ENCODE peak calls at places on chromosomes 11 and 22, in five cellular contexts. J is CD8-positive, alpha-beta T cell; O is IMR-90; S is pancreas; R is OCI-LY7. C is an unnamed sample.

GRCh38 chr11:111035746-111036145 is 209.8 kb upstream of the POU2AF2 start:
- DNase-seq in J (no peak), O (no peak), S (no peak), R (no peak), C (no peak)

GRCh38 chr11:119218141-119218878 is 12.2 kb downstream of the CBL start:
- DNase-seq in J (no peak), O (peak; percentile 99), S (no peak), R (no peak), C (no peak)

GRCh38 chr11:113132001-113132400 is 170.8 kb downstream of the NCAM1 start:
- DNase-seq in J (no peak), O (no peak), S (no peak), R (no peak), C (no peak)

GRCh38 chr11:68929706-68930605 is 26.3 kb downstream of the IGHMBP2 start:
- DNase-seq in J (no peak), O (no peak), S (no peak), R (no peak), C (no peak)

GRCh38 chr11:72594493-72595291 is 79.5 kb downstream of the PDE2A start:
- DNase-seq in J (no peak), O (no peak), S (no peak), R (no peak), C (no peak)

GRCh38 chr22:33400891-33401290 is 342.7 kb upstream of the SYN3 start:
- DNase-seq in J (no peak), O (no peak), S (no peak), R (no peak), C (no peak)

GRCh38 chr22:50656122-50657070 is 16.2 kb upstream of the SHANK3 start:
- DNase-seq in J (no peak), O (peak; percentile 61), S (no peak), R (no peak), C (no peak)

GRCh38 chr11:12556788-12557384 is 117.3 kb upstream of the TEAD1 start:
- DNase-seq in J (no peak), O (peak; percentile 96), S (no peak), R (no peak), C (no peak)

GRCh38 chr11:20013346-20014066 is 146.8 kb downstream of the DBX1 start:
- DNase-seq in J (no peak), O (peak; percentile 39), S (no peak), R (no peak), C (no peak)

GRCh38 chr11:93895106-93895862 is 44.9 kb upstream of the VSTM5 start:
- DNase-seq in J (no peak), O (peak; percentile 82), S (no peak), R (peak; percentile 35), C (no peak)

GRCh38 chr11:57464343-57465181 is 4.2 kb downstream of the RTN4RL2 start:
- DNase-seq in J (no peak), O (peak; percentile 41), S (no peak), R (no peak), C (peak; percentile 78)

GRCh38 chr11:62217191-62217748 is 8.8 kb downstream of the SCGB2A1 start:
- DNase-seq in J (no peak), O (no peak), S (no peak), R (peak; percentile 42), C (peak; percentile 14)

GRCh38 chr22:18115844-18116480 is 5.4 kb downstream of the TUBA8 start:
- DNase-seq in J (no peak), O (no peak), S (no peak), R (no peak), C (no peak)

GRCh38 chr11:84420261-84420660 is 1134.1 kb upstream of the CCDC90B start:
- DNase-seq in J (no peak), O (no peak), S (no peak), R (no peak), C (no peak)

GRCh38 chr11:115720537-115721308 is 216.5 kb upstream of the CADM1 start:
- DNase-seq in J (no peak), O (no peak), S (no peak), R (no peak), C (no peak)

GRCh38 chr22:48345631-48346030 is 1482.0 kb downstream of the BRD1 start:
- DNase-seq in J (no peak), O (no peak), S (no peak), R (no peak), C (no peak)

GRCh38 chr22:36301851-36302250 is 48.9 kb downstream of the APOL1 start:
- DNase-seq in J (no peak), O (peak; percentile 97), S (no peak), R (no peak), C (no peak)

GRCh38 chr11:133277886-133278285 is 254.4 kb downstream of the OPCML start:
- DNase-seq in J (no peak), O (no peak), S (no peak), R (no peak), C (no peak)

GRCh38 chr11:19978668-19979518 is 181.4 kb downstream of the DBX1 start:
- DNase-seq in J (no peak), O (peak; percentile 90), S (no peak), R (no peak), C (no peak)

GRCh38 chr11:38543311-38543710 is 1945.3 kb upstream of the RAG2 start:
- DNase-seq in J (no peak), O (peak; percentile 41), S (no peak), R (no peak), C (no peak)

GRCh38 chr22:47205562-47205961 is 443.1 kb downstream of the TBC1D22A start:
- DNase-seq in J (no peak), O (no peak), S (peak; percentile 42), R (no peak), C (no peak)

GRCh38 chr11:22371188-22371587 is 33.0 kb downstream of the SLC17A6 start:
- DNase-seq in J (no peak), O (no peak), S (no peak), R (no peak), C (no peak)

GRCh38 chr11:74233683-74234082 is 62.6 kb downstream of the PPME1 start:
- DNase-seq in J (no peak), O (no peak), S (no peak), R (no peak), C (no peak)

GRCh38 chr11:30342736-30343166 is 19.8 kb downstream of the ARL14EP start:
- DNase-seq in J (no peak), O (no peak), S (no peak), R (peak; percentile 94), C (no peak)

GRCh38 chr11:280762-281485 is 2.7 kb downstream of the NLRP6 start:
- DNase-seq in J (peak; percentile 74), O (no peak), S (peak; percentile 79), R (no peak), C (no peak)

GRCh38 chr11:116439480-116439759 is 333.4 kb downstream of the BUD13 start:
- DNase-seq in J (no peak), O (no peak), S (no peak), R (no peak), C (no peak)

GRCh38 chr22:50569041-50569459 is 6.3 kb upstream of the SYCE3 start:
- DNase-seq in J (no peak), O (no peak), S (peak; percentile 76), R (no peak), C (no peak)

GRCh38 chr11:126284829-126285228 is 1.9 kb downstream of the TIRAP start:
- DNase-seq in J (peak; percentile 85), O (peak; percentile 96), S (no peak), R (peak; percentile 41), C (no peak)

GRCh38 chr22:47270463-47271135 is 508.1 kb downstream of the TBC1D22A start:
- DNase-seq in J (no peak), O (no peak), S (no peak), R (no peak), C (no peak)

GRCh38 chr11:43547411-43547718 is 133.2 kb upstream of the HSD17B12 start:
- DNase-seq in J (no peak), O (no peak), S (peak; percentile 68), R (no peak), C (no peak)

GRCh38 chr11:72001834-72002591 is 3.3 kb downstream of the IL18BP start:
- DNase-seq in J (no peak), O (no peak), S (no peak), R (no peak), C (no peak)

GRCh38 chr11:26953770-26954392 is 40.0 kb upstream of the FIBIN start:
- DNase-seq in J (no peak), O (peak; percentile 72), S (no peak), R (no peak), C (no peak)

GRCh38 chr22:32660292-32660691 is 141.2 kb upstream of the TIMP3 start:
- DNase-seq in J (peak; percentile 64), O (peak; percentile 70), S (peak; percentile 79), R (peak; percentile 66), C (peak; percentile 83)

GRCh38 chr11:17563248-17563647 is 16.2 kb downstream of the OTOG start:
- DNase-seq in J (no peak), O (no peak), S (no peak), R (no peak), C (no peak)

GRCh38 chr22:27794244-27794643 is 7.3 kb downstream of the MN1 start:
- DNase-seq in J (no peak), O (no peak), S (no peak), R (no peak), C (no peak)

GRCh38 chr11:58301576-58301975 is 33.5 kb upstream of the OR10W1 start:
- DNase-seq in J (no peak), O (peak; percentile 84), S (no peak), R (no peak), C (no peak)

GRCh38 chr11:2166091-2166851 is 5.3 kb upstream of the INS start:
- DNase-seq in J (peak; percentile 59), O (no peak), S (peak; percentile 75), R (no peak), C (no peak)
- H3K4me3 ChIP-seq in J (no peak overlapping the region), O (no peak overlapping the region), S (no peak overlapping the region), R (no peak overlapping the region), C (no peak overlapping the region)

GRCh38 chr22:39244496-39245129 is at the start of gene PDGFB:
- DNase-seq in J (no peak), O (no peak), S (peak; percentile 67), R (no peak), C (peak; percentile 46)
- H3K4me3 ChIP-seq in J (peak within 1 kb of the TSS; percentile 48), O (peak within 1 kb of the TSS; percentile 31), S (peak within 1 kb of the TSS; percentile 27), R (no peak within 1 kb of the TSS), C (no peak within 1 kb of the TSS)

DNA sequence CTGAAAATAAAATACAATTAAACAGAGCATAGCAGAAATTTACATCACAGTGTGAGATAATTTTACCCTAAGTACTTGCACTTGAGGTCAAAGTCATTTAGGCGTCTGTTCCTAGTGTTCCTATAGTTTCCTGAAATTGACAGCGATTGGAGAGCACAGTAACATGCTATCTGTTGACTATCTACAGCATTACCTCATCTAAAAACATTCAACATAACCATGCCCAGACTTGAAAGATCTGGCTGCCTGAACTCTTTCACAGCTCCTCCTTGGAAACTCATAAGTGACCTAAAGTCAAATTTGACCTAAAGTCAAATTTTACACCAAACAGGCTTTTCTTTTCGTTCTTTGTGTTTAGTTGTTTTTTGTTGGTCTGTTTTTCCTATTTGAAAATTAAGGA is 233.8 kb upstream of the UBASH3B start:
- DNase-seq in J (no peak), O (no peak), S (no peak), R (no peak), C (no peak)
- H3K4me3 ChIP-seq in J (no peak overlapping the region), O (no peak overlapping the region), S (no peak overlapping the region), R (no peak overlapping the region), C (no peak overlapping the region)

GRCh38 chr11:33867566-33867965 is 24.3 kb downstream of the LMO2 start:
- DNase-seq in J (no peak), O (no peak), S (no peak), R (no peak), C (no peak)
- H3K4me3 ChIP-seq in J (no peak overlapping the region), O (no peak overlapping the region), S (no peak overlapping the region), R (no peak overlapping the region), C (peak overlapping the region; percentile 76)

GRCh38 chr11:82732734-82733443 is 775 bp downstream of the FAM181B start:
- DNase-seq in J (no peak), O (no peak), S (peak; percentile 76), R (no peak), C (no peak)
- H3K4me3 ChIP-seq in J (peak overlapping the region; percentile 43), O (peak overlapping the region; percentile 39), S (peak overlapping the region; percentile 57), R (no peak overlapping the region), C (no peak overlapping the region)

C was measured in HL-60.